ENCODE peak calls at places on chromosome 7, in ten cellular contexts. V is neural progenitor cell, Z is DND-41, Y is cardiac muscle cell, S is COLO829, D is EH, K is COR-L47, G is NCI-H1105, C is HCEC 1CT, X is NCI-H2029. N is an unnamed sample.
A peak's percentile ranks its signal among the peaks of the same experiment; 100 is the strongest.

GRCh38 chr7:32275216-32275979 is 205.2 kb upstream of the PDE1C start:
- DNase-seq in V (no peak), Z (no peak), Y (no peak), S (no peak), D (peak; percentile 2), K (no peak), G (no peak), C (no peak), X (no peak), N (no peak)

GRCh38 chr7:96311967-96312366 is 9.9 kb downstream of the SLC25A13 start:
- DNase-seq in V (no peak), Z (no peak), Y (peak; percentile 67), S (no peak), D (no peak), K (no peak), G (no peak), C (peak; percentile 13), X (no peak), N (peak; percentile 32)

GRCh38 chr7:33968591-33968990 is 63.3 kb downstream of the BMPER start:
- DNase-seq in V (no peak), Z (no peak), Y (no peak), S (no peak), D (no peak), K (no peak), G (no peak), C (no peak), X (no peak), N (no peak)

GRCh38 chr7:68176974-68177373 is 1180.3 kb downstream of the TYW1 start:
- DNase-seq in V (peak; percentile 80), Z (peak; percentile 46), Y (peak; percentile 79), S (peak; percentile 79), D (peak; percentile 39), K (peak; percentile 66), G (peak; percentile 12), C (no peak), X (peak; percentile 74), N (peak; percentile 29)

GRCh38 chr7:150402671-150403321 is 23.7 kb downstream of the ZNF775 start:
- DNase-seq in V (no peak), Z (no peak), Y (no peak), S (no peak), D (no peak), K (no peak), G (no peak), C (no peak), X (no peak), N (no peak)

GRCh38 chr7:139691253-139691781 is 86.5 kb downstream of the HIPK2 start:
- DNase-seq in V (no peak), Z (no peak), Y (peak; percentile 56), S (no peak), D (no peak), K (no peak), G (no peak), C (no peak), X (peak; percentile 83), N (peak; percentile 69)

GRCh38 chr7:99142727-99143521 is 984 bp downstream of the SMURF1 start:
- DNase-seq in V (peak; percentile 99), Z (peak; percentile 89), Y (peak; percentile 97), S (peak; percentile 87), D (peak; percentile 97), K (peak; percentile 28), G (peak; percentile 65), C (peak; percentile 94), X (peak; percentile 99), N (peak; percentile 97)

GRCh38 chr7:78473011-78473410 is 674.4 kb downstream of the PHTF2 start:
- DNase-seq in V (no peak), Z (no peak), Y (no peak), S (no peak), D (peak; percentile 61), K (no peak), G (no peak), C (peak; percentile 36), X (no peak), N (no peak)

GRCh38 chr7:44322631-44323363 is 2.6 kb downstream of the CAMK2B start:
- DNase-seq in V (no peak), Z (no peak), Y (no peak), S (no peak), D (no peak), K (no peak), G (no peak), C (no peak), X (peak; percentile 34), N (peak; percentile 96)